ENCODE peak calls at places on chromosome 1, in seven cellular contexts. One of them, this sample, is unnamed.

GRCh38 chr1:203492486-203493130 is 1.3 kb upstream of the OPTC start:
- DNase-seq in heart right ventricle: no peak
- DNase-seq in CD8-positive, alpha-beta T cell: no peak
- DNase-seq in HCT116: no peak
- DNase-seq in spleen: no peak
- DNase-seq in psoas muscle: no peak
- DNase-seq in fibroblast of lung: no peak
- DNase-seq in this sample: no peak

GRCh38 chr1:6646499-6647148 is 22.0 kb downstream of the THAP3 start:
- DNase-seq in heart right ventricle: no peak
- DNase-seq in CD8-positive, alpha-beta T cell: no peak
- DNase-seq in HCT116: peak; percentile 19
- DNase-seq in spleen: no peak
- DNase-seq in psoas muscle: no peak
- DNase-seq in fibroblast of lung: peak; percentile 71
- DNase-seq in this sample: peak; percentile 25

GRCh38 chr1:24971539-24971938 is 41.5 kb upstream of the RUNX3 start:
- DNase-seq in heart right ventricle: no peak
- DNase-seq in CD8-positive, alpha-beta T cell: no peak
- DNase-seq in HCT116: no peak
- DNase-seq in spleen: no peak
- DNase-seq in psoas muscle: no peak
- DNase-seq in fibroblast of lung: no peak
- DNase-seq in this sample: no peak

GRCh38 chr1:98992844-98993243 is 11.8 kb downstream of the PLPPR5 start:
- DNase-seq in heart right ventricle: no peak
- DNase-seq in CD8-positive, alpha-beta T cell: no peak
- DNase-seq in HCT116: no peak
- DNase-seq in spleen: no peak
- DNase-seq in psoas muscle: no peak
- DNase-seq in fibroblast of lung: no peak
- DNase-seq in this sample: no peak

GRCh38 chr1:20194770-20195463 is 8.6 kb upstream of the PLA2G2C start:
- DNase-seq in heart right ventricle: peak; percentile 60
- DNase-seq in CD8-positive, alpha-beta T cell: peak; percentile 46
- DNase-seq in HCT116: peak; percentile 56
- DNase-seq in spleen: peak; percentile 90
- DNase-seq in psoas muscle: peak; percentile 65
- DNase-seq in fibroblast of lung: peak; percentile 44
- DNase-seq in this sample: peak; percentile 38

GRCh38 chr1:110188116-110188618 is 21.9 kb upstream of the KCNC4 start:
- DNase-seq in heart right ventricle: peak; percentile 61
- DNase-seq in CD8-positive, alpha-beta T cell: no peak
- DNase-seq in HCT116: no peak
- DNase-seq in spleen: no peak
- DNase-seq in psoas muscle: no peak
- DNase-seq in fibroblast of lung: no peak
- DNase-seq in this sample: peak; percentile 63

GRCh38 chr1:223714849-223715709 is 2.7 kb downstream of the CAPN2 start:
- DNase-seq in heart right ventricle: no peak
- DNase-seq in CD8-positive, alpha-beta T cell: no peak
- DNase-seq in HCT116: peak; percentile 66
- DNase-seq in spleen: no peak
- DNase-seq in psoas muscle: peak; percentile 36
- DNase-seq in fibroblast of lung: peak; percentile 91
- DNase-seq in this sample: peak; percentile 93

GRCh38 chr1:116508984-116509980 is 61.5 kb downstream of the CD58 start:
- DNase-seq in heart right ventricle: no peak
- DNase-seq in CD8-positive, alpha-beta T cell: no peak
- DNase-seq in HCT116: peak; percentile 88
- DNase-seq in spleen: no peak
- DNase-seq in psoas muscle: no peak
- DNase-seq in fibroblast of lung: peak; percentile 90
- DNase-seq in this sample: peak; percentile 94

DNA sequence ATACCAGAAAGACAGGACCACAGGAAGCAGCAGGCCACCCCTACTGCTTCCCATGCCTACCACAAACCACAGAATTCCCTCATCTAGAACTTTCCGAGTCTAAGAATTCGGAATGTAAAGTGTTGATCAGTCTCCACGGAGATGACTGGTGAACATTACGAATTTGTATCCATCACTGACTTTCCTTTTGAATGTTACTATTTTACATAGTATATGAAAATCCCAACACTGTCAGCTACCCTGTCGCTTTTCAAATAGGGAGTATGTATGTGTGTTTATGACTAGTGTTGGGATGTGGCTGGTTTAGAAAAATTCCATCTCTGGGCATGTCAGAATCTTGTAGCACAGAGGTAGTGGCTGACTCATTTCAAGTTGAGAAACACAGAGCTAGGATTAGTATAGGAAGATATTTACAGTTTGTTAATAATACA is 118.2 kb downstream of the COQ8A start:
- DNase-seq in heart right ventricle: no peak
- DNase-seq in CD8-positive, alpha-beta T cell: no peak
- DNase-seq in HCT116: no peak
- DNase-seq in spleen: no peak
- DNase-seq in psoas muscle: no peak
- DNase-seq in fibroblast of lung: peak; percentile 67
- DNase-seq in this sample: peak; percentile 71
- H3K27ac ChIP-seq in heart right ventricle: no peak overlapping the region
- H3K27ac ChIP-seq in CD8-positive, alpha-beta T cell: no peak overlapping the region
- H3K27ac ChIP-seq in HCT116: no peak overlapping the region
- H3K27ac ChIP-seq in spleen: no peak overlapping the region
- H3K27ac ChIP-seq in psoas muscle: no peak overlapping the region
- H3K27ac ChIP-seq in fibroblast of lung: no peak overlapping the region
- H3K27ac ChIP-seq in this sample: no peak overlapping the region

GRCh38 chr1:54046671-54047383 is 6.2 kb downstream of the TMEM59 start:
- DNase-seq in heart right ventricle: no peak
- DNase-seq in CD8-positive, alpha-beta T cell: no peak
- DNase-seq in HCT116: no peak
- DNase-seq in spleen: no peak
- DNase-seq in psoas muscle: no peak
- DNase-seq in fibroblast of lung: no peak
- DNase-seq in this sample: no peak

GRCh38 chr1:54047384-54048315 is 5.4 kb downstream of the TMEM59 start:
- DNase-seq in heart right ventricle: no peak
- DNase-seq in CD8-positive, alpha-beta T cell: no peak
- DNase-seq in HCT116: no peak
- DNase-seq in spleen: no peak
- DNase-seq in psoas muscle: no peak
- DNase-seq in fibroblast of lung: no peak
- DNase-seq in this sample: no peak

DNA sequence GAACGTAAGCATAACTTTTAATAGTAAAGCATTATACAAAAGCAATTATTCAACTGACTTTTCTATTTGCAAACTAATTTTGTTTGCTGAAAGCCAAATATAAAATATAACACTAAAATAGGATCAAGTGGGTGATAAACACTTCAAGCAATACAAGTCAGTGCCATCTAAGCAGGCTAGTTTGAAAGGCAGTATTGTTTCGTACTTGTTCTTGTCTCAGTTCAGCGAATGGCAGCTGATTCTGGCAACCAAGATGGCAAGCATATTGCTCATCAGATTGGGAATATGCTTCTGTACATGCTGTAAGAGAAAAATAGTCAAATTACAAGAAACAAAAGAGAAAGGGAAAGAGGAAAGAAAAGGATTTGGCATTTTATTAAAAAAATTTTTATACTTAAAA is 7.5 kb downstream of the TMEM59 start:
- DNase-seq in heart right ventricle: no peak
- DNase-seq in CD8-positive, alpha-beta T cell: no peak
- DNase-seq in HCT116: no peak
- DNase-seq in spleen: no peak
- DNase-seq in psoas muscle: no peak
- DNase-seq in fibroblast of lung: no peak
- DNase-seq in this sample: no peak
- TF ChIP-seq CTCF in heart right ventricle: no peak
- TF ChIP-seq CTCF in CD8-positive, alpha-beta T cell: no peak
- TF ChIP-seq CTCF in HCT116: no peak
- TF ChIP-seq CTCF in spleen: no peak
- TF ChIP-seq CTCF in psoas muscle: no peak
- TF ChIP-seq CTCF in fibroblast of lung: no peak
- TF ChIP-seq CTCF in this sample: no peak

DNA sequence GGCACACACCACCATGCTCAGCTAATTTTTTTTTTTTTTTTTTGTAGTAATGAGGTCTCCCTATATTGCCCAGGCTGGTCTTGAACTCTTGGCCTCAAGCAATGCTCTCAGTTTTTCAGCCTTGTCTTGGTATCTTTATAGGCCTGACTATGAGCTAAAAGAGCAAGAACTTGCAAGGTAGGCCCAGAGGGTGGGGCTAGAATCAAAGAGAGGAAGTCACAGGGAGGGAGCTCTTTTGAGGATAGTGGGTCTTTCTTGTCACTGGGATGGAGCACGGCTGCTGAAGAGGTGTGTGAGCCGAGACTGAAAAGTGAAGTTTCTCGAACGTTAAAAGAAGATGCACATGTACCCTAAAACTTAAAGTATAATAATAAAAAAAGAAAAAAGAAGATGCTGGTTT is 260.0 kb upstream of the BEND5 start:
- DNase-seq in heart right ventricle: no peak
- DNase-seq in CD8-positive, alpha-beta T cell: no peak
- DNase-seq in HCT116: no peak
- DNase-seq in spleen: no peak
- DNase-seq in psoas muscle: no peak
- DNase-seq in fibroblast of lung: no peak
- DNase-seq in this sample: no peak
- H3K4me1 ChIP-seq in heart right ventricle: no peaks in the 10 kb centered on the region
- H3K4me1 ChIP-seq in CD8-positive, alpha-beta T cell: no peaks in the 10 kb centered on the region
- H3K4me1 ChIP-seq in HCT116: no peaks in the 10 kb centered on the region
- H3K4me1 ChIP-seq in spleen: no peaks in the 10 kb centered on the region
- H3K4me1 ChIP-seq in psoas muscle: no peaks in the 10 kb centered on the region
- H3K4me1 ChIP-seq in fibroblast of lung: no peaks in the 10 kb centered on the region
- H3K4me1 ChIP-seq in this sample: no peaks in the 10 kb centered on the region

DNA sequence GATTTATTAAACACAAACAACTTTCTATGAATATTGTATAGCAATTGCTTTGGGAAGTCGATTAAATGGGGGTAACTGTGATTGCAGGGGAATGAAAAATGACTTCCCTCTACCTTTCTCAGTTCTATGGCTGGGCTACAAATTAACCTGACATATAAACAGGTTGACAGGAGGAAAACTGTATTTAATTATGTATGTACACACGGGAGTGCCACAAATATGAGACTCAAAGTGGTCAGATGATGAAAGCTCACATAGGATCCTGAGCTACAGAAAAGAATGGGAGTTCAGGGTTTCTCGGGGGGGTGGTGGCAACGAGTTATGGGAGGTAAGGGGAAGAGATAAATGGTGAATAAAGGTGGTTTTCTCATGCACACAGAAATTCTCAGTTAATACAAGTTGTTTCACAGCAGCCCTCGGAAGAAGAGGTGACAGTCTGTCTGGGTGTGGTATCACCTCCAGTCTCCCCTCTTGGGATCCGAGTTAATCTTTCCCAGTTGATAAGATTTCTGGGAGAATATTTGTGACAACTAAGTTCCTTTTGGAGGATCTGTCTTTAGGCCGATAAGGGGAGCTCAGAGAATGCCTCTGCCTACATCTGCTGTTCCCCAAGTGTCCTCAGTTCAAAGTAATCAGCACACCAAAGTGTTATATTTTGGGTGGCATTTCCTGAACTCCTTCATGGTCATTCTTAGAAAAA is 26.3 kb downstream of the GADD45A start:
- DNase-seq in heart right ventricle: no peak
- DNase-seq in CD8-positive, alpha-beta T cell: no peak
- DNase-seq in HCT116: no peak
- DNase-seq in spleen: no peak
- DNase-seq in psoas muscle: no peak
- DNase-seq in fibroblast of lung: no peak
- DNase-seq in this sample: no peak
- H3K27ac ChIP-seq in heart right ventricle: peak overlapping the region; percentile 44
- H3K27ac ChIP-seq in CD8-positive, alpha-beta T cell: no peak overlapping the region
- H3K27ac ChIP-seq in HCT116: no peak overlapping the region
- H3K27ac ChIP-seq in spleen: no peak overlapping the region
- H3K27ac ChIP-seq in psoas muscle: no peak overlapping the region
- H3K27ac ChIP-seq in fibroblast of lung: no peak overlapping the region
- H3K27ac ChIP-seq in this sample: peak overlapping the region; percentile 5